ENCODE peak calls at places on chromosomes 1 and 21, in eight cellular contexts. V is HepG2, B is GM23338, Z is SK-N-SH, I is GM12892, J is spleen, T is K562, O is HCT116. Y is an unnamed sample.

GRCh38 chr21:33121715-33122475 is 52.0 kb downstream of the OLIG1 start:
- DNase-seq in V (no peak), B (peak), Z (peak), I (no peak), J (no peak), T (peak), O (peak), Y (no peak)

GRCh38 chr1:201565024-201565730 is 26.2 kb downstream of the NAV1 start:
- DNase-seq in V (no peak), B (no peak), Z (no peak), I (no peak), J (peak), T (no peak), O (no peak), Y (peak)

GRCh38 chr1:39134768-39135333 is 69.6 kb upstream of the MACF1 start:
- DNase-seq in V (no peak), B (no peak), Z (no peak), I (no peak), J (no peak), T (no peak), O (no peak), Y (no peak)

GRCh38 chr1:152585586-152585985 is 5.3 kb upstream of the LCE3D start:
- DNase-seq in V (no peak), B (no peak), Z (no peak), I (no peak), J (no peak), T (no peak), O (no peak), Y (no peak)

GRCh38 chr1:208252126-208252853 is 8.1 kb upstream of the PLXNA2 start:
- DNase-seq in V (peak), B (peak), Z (peak), I (no peak), J (no peak), T (peak), O (no peak), Y (no peak)

GRCh38 chr1:159930216-159930615 is 4.9 kb upstream of the TAGLN2 start:
- DNase-seq in V (no peak), B (no peak), Z (no peak), I (no peak), J (no peak), T (no peak), O (no peak), Y (no peak)

GRCh38 chr1:246565751-246566127 is 322 bp downstream of the TFB2M start:
- DNase-seq in V (peak), B (peak), Z (no peak), I (peak), J (no peak), T (no peak), O (no peak), Y (no peak)

GRCh38 chr1:168081373-168082007 is 55.2 kb downstream of the GPR161 start:
- DNase-seq in V (no peak), B (no peak), Z (no peak), I (no peak), J (no peak), T (no peak), O (no peak), Y (no peak)

GRCh38 chr1:226891846-226892533 is 21.6 kb downstream of the PSEN2 start:
- DNase-seq in V (no peak), B (no peak), Z (no peak), I (no peak), J (peak), T (no peak), O (no peak), Y (no peak)

GRCh38 chr1:24555591-24556413 is at the start of gene NCMAP:
- DNase-seq in V (peak), B (peak), Z (no peak), I (no peak), J (peak), T (peak), O (peak), Y (no peak)

GRCh38 chr21:25979845-25980433 is 190.6 kb downstream of the APP start:
- DNase-seq in V (no peak), B (no peak), Z (no peak), I (no peak), J (no peak), T (no peak), O (no peak), Y (no peak)

GRCh38 chr21:32423846-32424535 is 11.5 kb downstream of the EVA1C start:
- DNase-seq in V (no peak), B (no peak), Z (no peak), I (no peak), J (no peak), T (no peak), O (no peak), Y (no peak)

GRCh38 chr1:36182734-36183133 is 26.8 kb downstream of the MAP7D1 start:
- DNase-seq in V (no peak), B (peak), Z (no peak), I (no peak), J (no peak), T (no peak), O (no peak), Y (no peak)

GRCh38 chr1:146036990-146037646 is 15.6 kb upstream of the HJV start:
- DNase-seq in V (peak), B (peak), Z (no peak), I (peak), J (peak), T (peak), O (peak), Y (peak)

GRCh38 chr1:17207540-17207939 is 2.6 kb downstream of the PADI1 start:
- DNase-seq in V (no peak), B (no peak), Z (no peak), I (no peak), J (no peak), T (no peak), O (no peak), Y (no peak)
- TF ChIP-seq POLR2AphosphoS5 in V (no peak), B (no peak), Z (no peak), I (no peak), J (no peak), T (no peak), O (no peak), Y (no peak)

GRCh38 chr21:27818847-27819246 is 852.0 kb upstream of the ADAMTS5 start:
- DNase-seq in V (no peak), B (no peak), Z (no peak), I (no peak), J (no peak), T (no peak), O (no peak), Y (no peak)
- TF ChIP-seq POLR2AphosphoS5 in V (no peak), B (no peak), Z (no peak), I (no peak), J (no peak), T (no peak), O (no peak), Y (no peak)

GRCh38 chr1:53197301-53198205 is 929 bp downstream of the CPT2 start:
- DNase-seq in V (no peak), B (no peak), Z (peak), I (no peak), J (no peak), T (peak), O (no peak), Y (peak)
- TF ChIP-seq POLR2AphosphoS5 in V (no peak), B (no peak), Z (no peak), I (no peak), J (no peak), T (no peak), O (no peak), Y (no peak)

GRCh38 chr1:71918630-71919029 is 363.7 kb downstream of the NEGR1 start:
- DNase-seq in V (no peak), B (no peak), Z (no peak), I (no peak), J (no peak), T (no peak), O (no peak), Y (no peak)

GRCh38 chr1:71921197-71921596 is 361.1 kb downstream of the NEGR1 start:
- DNase-seq in V (no peak), B (no peak), Z (no peak), I (no peak), J (no peak), T (no peak), O (no peak), Y (no peak)

GRCh38 chr1:71916894-71917293 is 365.4 kb downstream of the NEGR1 start:
- DNase-seq in V (no peak), B (no peak), Z (no peak), I (no peak), J (no peak), T (no peak), O (no peak), Y (no peak)

GRCh38 chr1:71919812-71920509 is 362.4 kb downstream of the NEGR1 start:
- DNase-seq in V (no peak), B (peak), Z (no peak), I (no peak), J (no peak), T (no peak), O (no peak), Y (no peak)

GRCh38 chr1:71921935-71922559 is 360.3 kb downstream of the NEGR1 start:
- DNase-seq in V (no peak), B (no peak), Z (no peak), I (no peak), J (no peak), T (no peak), O (no peak), Y (no peak)
- TF ChIP-seq POLR2AphosphoS5 in V (no peak), B (no peak), Z (no peak), I (no peak), J (no peak), T (no peak), O (no peak), Y (no peak)